ENCODE peak calls at places on chromosomes 2 and 18, in four cellular contexts. F, N, M and I are unnamed samples.

GRCh38 chr2:210162466-210163124 is 8.6 kb downstream of the KANSL1L start:
- DNase-seq in N (no peak), F (no peak), M (no peak), I (no peak)

GRCh38 chr18:49920731-49921130 is 107.4 kb upstream of the ACAA2 start:
- DNase-seq in F (no peak), N (no peak), M (no peak), I (no peak)

GRCh38 chr2:190466819-190467444 is 58.8 kb downstream of the MFSD6 start:
- DNase-seq in F (no peak), N (no peak), M (no peak), I (no peak)

GRCh38 chr2:74764429-74765272 is 69.3 kb upstream of the HK2 start:
- DNase-seq in N (no peak), M (peak), F (no peak), I (no peak)

GRCh38 chr18:65215865-65216466 is 534.8 kb upstream of the CDH7 start:
- DNase-seq in M (no peak), F (no peak), N (no peak), I (no peak)

GRCh38 chr2:30565860-30566358 is 118.9 kb downstream of the LCLAT1 start:
- DNase-seq in N (no peak), F (no peak), M (no peak), I (no peak)

GRCh38 chr2:223846524-223846923 is 9.1 kb upstream of the AP1S3 start:
- DNase-seq in M (no peak), N (peak), F (no peak), I (no peak)

GRCh38 chr2:21258082-21258481 is 134.3 kb downstream of the TDRD15 start:
- DNase-seq in M (no peak), N (no peak), F (no peak), I (no peak)

GRCh38 chr2:27765621-27766286 is 5.8 kb upstream of the MRPL33 start:
- DNase-seq in M (no peak), N (no peak), F (peak), I (peak)

GRCh38 chr2:145350011-145350410 is 830.1 kb upstream of the ZEB2 start:
- DNase-seq in N (no peak), M (no peak), F (no peak), I (peak)

GRCh38 chr2:201860541-201861154 is 54.3 kb downstream of the CDK15 start:
- DNase-seq in F (no peak), M (peak), N (peak), I (no peak)

GRCh38 chr2:43175187-43175490 is 51.3 kb downstream of the ZFP36L2 start:
- DNase-seq in F (no peak), M (no peak), N (no peak), I (no peak)

GRCh38 chr2:54261537-54261936 is 5.5 kb upstream of the TSPYL6 start:
- DNase-seq in M (no peak), N (no peak), F (no peak), I (no peak)

GRCh38 chr2:72681016-72681995 is 144.5 kb downstream of the EXOC6B start:
- DNase-seq in M (no peak), F (no peak), N (no peak), I (no peak)

GRCh38 chr2:130808482-130809268 is 28.0 kb upstream of the ARHGEF4 start:
- DNase-seq in M (no peak), F (no peak), N (no peak), I (peak)

GRCh38 chr2:238476258-238476657 is 49.5 kb downstream of the ASB1 start:
- DNase-seq in F (no peak), M (no peak), N (no peak), I (no peak)

GRCh38 chr18:55018602-55019001 is 59.3 kb upstream of the CCDC68 start:
- DNase-seq in M (no peak), N (peak), F (no peak), I (no peak)

GRCh38 chr2:174492963-174493431 is 6.2 kb upstream of the GPR155 start:
- DNase-seq in M (no peak), F (no peak), N (no peak), I (no peak)

GRCh38 chr2:172330060-172330671 is 97.2 kb upstream of the ITGA6 start:
- DNase-seq in M (no peak), F (no peak), N (no peak), I (no peak)

GRCh38 chr2:222423632-222424280 is 587 bp upstream of the SGPP2 start:
- DNase-seq in M (no peak), F (peak), N (no peak), I (no peak)

GRCh38 chr2:68970566-68970965 is 3.9 kb upstream of the GKN1 start:
- DNase-seq in M (no peak), F (no peak), N (no peak), I (no peak)

GRCh38 chr2:84865181-84865783 is 15.6 kb downstream of the TRABD2A start:
- DNase-seq in F (no peak), N (peak), M (peak), I (no peak)

GRCh38 chr2:86249176-86249842 is 50.1 kb downstream of the MRPL35 start:
- DNase-seq in N (peak), F (no peak), M (peak), I (no peak)

GRCh38 chr2:18178736-18179349 is 300.4 kb downstream of the KCNS3 start:
- DNase-seq in F (no peak), M (peak), N (peak), I (no peak)

GRCh38 chr2:86301711-86302202 is 35.7 kb downstream of the REEP1 start:
- DNase-seq in F (no peak), N (no peak), M (no peak), I (no peak)

GRCh38 chr2:8605350-8606065 is 76.3 kb upstream of the ID2 start:
- DNase-seq in F (no peak), N (no peak), M (no peak), I (peak)

GRCh38 chr2:201854221-201854801 is 48.0 kb downstream of the CDK15 start:
- DNase-seq in M (no peak), N (peak), F (no peak), I (no peak)

GRCh38 chr2:3198119-3198518 is 179.5 kb downstream of the EIPR1 start:
- DNase-seq in F (no peak), N (no peak), M (no peak), I (no peak)

GRCh38 chr2:160425794-160426193 is 67.8 kb downstream of the RBMS1 start:
- DNase-seq in M (no peak), F (no peak), N (no peak), I (no peak)

GRCh38 chr2:27742571-27742970 is 28.9 kb upstream of the MRPL33 start:
- DNase-seq in F (no peak), N (no peak), M (no peak), I (no peak)

GRCh38 chr2:181658444-181658843 is 1.5 kb upstream of the CERKL start:
- DNase-seq in F (no peak), M (no peak), N (no peak), I (no peak)

GRCh38 chr18:48949051-48949605 is 1.6 kb downstream of the SMAD7 start:
- DNase-seq in F (peak), M (no peak), N (no peak), I (peak)

GRCh38 chr2:112483047-112483473 is 1.1 kb downstream of the TTL start:
- DNase-seq in N (peak), M (no peak), F (no peak), I (no peak)

GRCh38 chr2:38146917-38147307 is 71.0 kb upstream of the CYP1B1 start:
- DNase-seq in F (no peak), N (peak), M (no peak), I (no peak)

GRCh38 chr2:5234563-5234962 is 457.6 kb upstream of the SOX11 start:
- DNase-seq in N (no peak), M (no peak), F (no peak), I (no peak)

GRCh38 chr2:64439194-64439593 is 14.8 kb upstream of the LGALSL start:
- DNase-seq in F (no peak), N (no peak), M (no peak), I (no peak)